ENCODE peak calls at places on chromosome 10, in four cellular contexts. J is CD8-positive, alpha-beta memory T cell; G is dorsolateral prefrontal cortex; W is body of pancreas. N is an unnamed sample.

GRCh38 chr10:86520871-86521619 is 547 bp downstream of the WAPL start:
- DNase-seq in J (peak; percentile 51), G (peak; percentile 28), W (peak; percentile 58), N (no peak)

GRCh38 chr10:61786728-61787127 is 114.8 kb upstream of the ARID5B start:
- DNase-seq in J (no peak), G (no peak), W (no peak), N (no peak)

GRCh38 chr10:109740436-109740835 is 182.9 kb downstream of the XPNPEP1 start:
- DNase-seq in J (no peak), G (no peak), W (no peak), N (no peak)

GRCh38 chr10:36473122-36473521 is 652.3 kb upstream of the ANKRD30A start:
- DNase-seq in J (no peak), G (no peak), W (no peak), N (no peak)

GRCh38 chr10:22391605-22392004 is 46.3 kb downstream of the SPAG6 start:
- DNase-seq in J (no peak), G (no peak), W (no peak), N (no peak)

GRCh38 chr10:15141136-15142067 is 27.1 kb downstream of the NMT2 start:
- DNase-seq in J (no peak), G (no peak), W (no peak), N (no peak)

GRCh38 chr10:46310851-46311250 is 24.1 kb downstream of the ANTXRL start:
- DNase-seq in J (no peak), G (no peak), W (no peak), N (no peak)

GRCh38 chr10:127020260-127020659 is 115.0 kb downstream of the DOCK1 start:
- DNase-seq in J (no peak), G (no peak), W (no peak), N (no peak)

GRCh38 chr10:128624656-128625530 is 498.7 kb upstream of the MKI67 start:
- DNase-seq in J (no peak), G (no peak), W (no peak), N (no peak)

GRCh38 chr10:11285171-11285570 is 267.5 kb downstream of the CELF2 start:
- DNase-seq in J (no peak), G (no peak), W (no peak), N (no peak)

GRCh38 chr10:132983250-132984007 is 41.1 kb upstream of the CFAP46 start:
- DNase-seq in J (no peak), G (no peak), W (no peak), N (no peak)

GRCh38 chr10:60237977-60238376 is 151.7 kb downstream of the ANK3 start:
- DNase-seq in J (no peak), G (no peak), W (no peak), N (no peak)

GRCh38 chr10:99461230-99461629 is 30.8 kb upstream of the GOT1 start:
- DNase-seq in J (no peak), G (no peak), W (no peak), N (no peak)

GRCh38 chr10:112951349-112952281 is 1.6 kb downstream of the TCF7L2 start:
- DNase-seq in J (peak; percentile 45), G (peak; percentile 28), W (peak; percentile 69), N (peak; percentile 5)

GRCh38 chr10:102652170-102652926 is 8.1 kb downstream of the TRIM8 start:
- DNase-seq in J (no peak), G (no peak), W (no peak), N (no peak)

GRCh38 chr10:102785818-102786217 is 42.1 kb downstream of the WBP1L start:
- DNase-seq in J (no peak), G (no peak), W (no peak), N (no peak)

GRCh38 chr10:60270426-60270825 is 119.2 kb downstream of the ANK3 start:
- DNase-seq in J (no peak), G (no peak), W (no peak), N (no peak)

GRCh38 chr10:104327745-104328635 is 10.3 kb downstream of the ITPRIP start:
- DNase-seq in J (peak; percentile 46), G (peak; percentile 23), W (peak; percentile 52), N (no peak)

DNA sequence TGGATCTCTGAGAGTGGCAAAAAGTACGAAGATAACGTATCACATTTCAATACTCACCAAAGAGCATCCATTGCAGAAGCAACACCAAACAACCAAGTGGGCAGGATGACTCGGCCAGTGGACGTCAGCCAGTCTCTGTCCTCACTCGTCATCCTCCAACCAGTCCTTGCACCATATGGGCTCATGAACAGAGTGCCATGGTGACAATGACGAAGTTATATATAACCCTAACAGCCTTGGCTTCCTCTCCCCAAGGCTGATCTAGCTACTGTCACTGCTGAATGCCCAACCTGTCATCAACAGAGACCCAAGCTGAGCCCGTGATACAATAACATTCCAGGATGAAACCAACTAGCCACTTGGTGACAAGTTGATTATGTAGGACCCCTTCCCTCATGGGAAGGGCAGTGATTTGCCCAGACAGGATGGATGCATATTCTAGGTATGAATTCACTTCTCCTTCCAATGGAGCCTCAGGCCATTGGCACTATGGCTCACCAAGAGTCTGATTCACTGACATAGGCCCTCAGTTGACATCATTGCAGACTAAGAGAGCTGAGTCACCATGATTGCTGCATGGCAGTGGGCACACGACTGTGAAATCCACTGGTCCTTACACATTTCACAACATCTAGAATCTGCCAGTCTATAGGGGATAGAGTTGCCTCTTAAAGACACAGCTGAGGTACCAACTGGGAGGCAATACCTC is 26.3 kb upstream of the PPIF start:
- DNase-seq in J (no peak), G (no peak), W (no peak), N (no peak)
- H3K27ac ChIP-seq in J (no peak overlapping the region), G (no peak overlapping the region), W (no peak overlapping the region), N (no peak overlapping the region)

DNA sequence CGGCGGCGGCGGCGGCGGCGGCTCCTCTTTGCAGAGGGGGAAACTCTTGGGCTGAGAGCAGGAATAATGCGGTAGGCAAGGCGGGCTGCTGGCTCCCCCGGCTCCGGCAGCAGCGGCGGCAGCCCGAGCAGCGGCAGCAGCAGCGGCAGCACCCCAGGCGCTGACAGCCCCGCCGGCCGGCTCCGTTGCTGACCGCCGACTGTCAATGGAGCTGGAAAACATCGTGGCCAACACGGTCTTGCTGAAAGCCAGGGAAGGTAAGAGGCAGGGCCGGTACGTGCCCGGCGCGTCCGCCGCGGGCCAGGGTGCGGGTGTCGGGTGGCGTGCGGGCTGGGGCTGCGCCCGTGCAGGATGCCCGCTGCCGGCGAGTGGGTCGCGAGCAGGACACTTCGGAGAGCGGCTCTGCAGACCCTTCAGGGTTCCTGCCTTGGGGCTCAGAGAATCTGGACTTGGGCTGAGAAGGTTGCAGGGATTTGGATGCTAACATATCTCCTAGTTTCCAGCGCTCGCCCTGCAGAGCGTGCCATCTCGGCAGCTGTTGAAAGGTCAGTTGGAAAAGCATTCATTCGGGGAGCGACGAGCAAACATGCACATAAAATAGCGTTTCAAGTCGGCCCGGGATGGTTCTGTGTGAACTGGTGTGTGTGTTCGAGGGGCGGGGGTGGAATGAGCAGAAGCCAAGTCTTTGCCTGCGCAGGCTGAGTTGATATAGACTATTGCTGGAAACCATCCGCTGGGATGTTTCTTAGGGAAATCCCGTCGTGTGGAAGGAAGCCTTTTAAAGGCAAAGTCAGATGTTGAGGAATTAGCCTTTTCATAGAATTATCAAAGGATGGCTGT is 562 bp downstream of the GRK5 start:
- DNase-seq in J (peak; percentile 10), G (peak; percentile 39), W (peak; percentile 40), N (peak; percentile 25)
- H3K27ac ChIP-seq in J (peak overlapping the region; percentile 46), G (peak overlapping the region; percentile 91), W (peak overlapping the region; percentile 96), N (peak overlapping the region; percentile 87)

DNA sequence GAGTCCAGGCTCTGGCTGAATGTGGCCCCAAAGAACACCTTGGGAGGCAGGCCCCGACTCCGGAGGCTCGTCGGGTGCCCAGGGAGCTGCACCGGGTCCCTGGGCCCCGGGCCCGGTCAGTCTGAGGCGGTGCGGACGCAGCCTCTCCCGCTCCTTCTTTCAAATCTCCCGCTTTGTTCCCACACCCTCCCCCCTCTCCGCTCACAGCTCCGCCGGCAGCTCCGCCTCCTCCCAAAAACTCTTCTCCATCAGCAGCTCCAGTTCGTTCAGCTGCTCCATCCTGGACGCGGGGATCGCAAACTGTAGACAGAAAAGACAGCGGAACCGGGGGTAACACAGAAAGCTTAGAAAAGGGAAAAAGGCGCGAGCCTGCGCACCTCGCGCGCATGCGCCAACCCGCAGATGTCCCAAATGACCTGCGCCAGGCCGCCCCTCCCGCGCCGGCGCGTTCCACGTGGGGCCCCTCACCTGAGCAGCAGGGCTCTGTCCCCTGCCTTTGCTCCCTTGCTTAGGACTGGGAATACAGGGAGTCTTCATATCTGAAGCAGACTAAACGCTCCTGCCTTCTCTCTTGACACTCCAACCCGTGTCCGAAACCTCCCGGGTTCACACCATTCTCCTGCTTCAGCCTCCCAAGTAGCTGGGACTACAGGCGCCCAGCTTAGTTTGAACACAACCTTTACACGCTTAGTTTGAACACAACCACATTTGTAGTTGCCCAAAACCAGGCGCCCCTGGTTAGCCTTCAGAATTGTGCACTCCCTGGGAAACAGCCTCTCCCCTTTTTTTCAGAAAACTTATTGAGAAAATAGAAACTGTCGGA is at the start of gene DNA2:
- DNase-seq in J (peak; percentile 49), G (peak; percentile 58), W (peak; percentile 81), N (peak; percentile 59)
- H3K27ac ChIP-seq in J (peak within 1 kb of the TSS; percentile 74), G (no peak within 1 kb of the TSS), W (no peak within 1 kb of the TSS), N (no peak within 1 kb of the TSS)

DNA sequence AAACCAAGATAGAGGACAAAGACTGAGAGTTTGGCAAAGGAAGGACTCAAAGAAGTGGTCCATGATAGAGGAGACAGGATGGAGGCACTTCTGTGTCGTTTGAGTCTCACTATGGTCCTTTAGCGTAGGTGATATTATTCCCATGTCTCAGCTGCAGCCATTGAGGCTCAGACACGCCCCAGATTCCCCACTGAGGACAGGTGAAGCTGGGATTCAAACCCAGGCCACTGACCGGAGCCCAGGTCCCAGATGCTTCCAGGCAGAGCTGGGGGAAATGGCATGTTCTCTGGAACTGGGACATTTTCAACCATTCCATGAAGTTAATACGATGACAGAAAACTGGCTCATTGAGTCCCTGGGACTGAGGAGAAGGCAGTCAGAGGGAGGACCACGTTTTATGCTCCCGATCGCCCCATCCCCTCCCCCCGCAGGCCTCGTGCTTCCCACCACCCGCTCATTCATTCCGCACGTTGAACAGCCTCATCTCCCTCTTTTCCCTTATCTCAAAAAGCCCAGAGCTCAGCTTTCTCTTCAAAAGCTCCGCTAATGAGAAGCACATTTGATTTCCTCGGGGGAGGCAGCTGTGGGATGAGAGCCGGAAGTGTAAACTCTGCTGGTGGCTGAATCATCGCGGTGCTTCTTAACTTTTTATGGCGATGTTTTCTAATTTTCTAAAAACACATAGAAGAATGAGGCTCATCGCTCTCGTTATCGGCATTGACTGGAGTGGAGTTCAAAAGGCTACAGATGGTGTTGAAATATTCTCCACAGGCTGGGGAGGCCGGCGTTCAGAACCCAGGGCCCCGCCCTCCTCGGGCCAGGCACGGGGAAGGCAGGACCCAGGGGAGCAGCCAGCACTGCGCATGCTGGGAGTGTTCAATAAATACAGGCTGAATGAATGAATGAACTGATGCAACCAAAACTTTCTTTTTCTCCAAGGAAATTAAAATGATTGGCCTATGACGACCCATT is 64.0 kb downstream of the OAT start:
- DNase-seq in J (no peak), G (no peak), W (peak; percentile 48), N (peak; percentile 42)
- H3K27ac ChIP-seq in J (no peak overlapping the region), G (no peak overlapping the region), W (no peak overlapping the region), N (no peak overlapping the region)

DNA sequence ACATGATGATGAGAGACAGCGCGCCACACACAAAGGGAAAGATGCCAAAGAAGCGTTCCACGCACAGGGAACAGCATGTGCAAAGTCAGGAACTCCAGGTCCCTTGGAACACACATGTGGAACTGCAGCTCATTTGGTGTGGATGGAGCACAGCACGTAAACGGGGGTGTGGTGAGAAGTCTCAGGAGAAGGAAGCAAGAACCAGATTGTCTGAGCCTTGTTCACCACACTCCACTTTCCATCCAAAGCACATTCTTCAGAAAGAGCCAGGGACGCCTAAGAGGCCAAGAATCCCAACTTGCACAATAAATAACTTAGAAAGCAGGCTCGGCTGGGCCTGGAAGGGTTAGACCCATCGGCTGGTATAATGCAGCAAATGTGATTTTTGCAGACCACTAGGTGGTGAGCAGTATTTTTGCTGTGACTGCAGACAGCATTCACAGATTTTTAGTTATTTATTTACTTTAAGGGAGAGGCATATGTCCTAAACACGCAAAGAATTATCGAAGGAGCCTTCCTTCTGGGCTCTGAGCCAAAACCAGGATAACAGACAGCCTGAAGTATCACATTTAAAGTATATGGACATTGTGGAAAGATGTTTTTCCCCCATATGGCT is 27.9 kb upstream of the ASCC1 start:
- DNase-seq in J (no peak), G (no peak), W (peak; percentile 28), N (no peak)
- H3K27ac ChIP-seq in J (peak overlapping the region; percentile 38), G (peak overlapping the region; percentile 100), W (peak overlapping the region; percentile 72), N (no peak overlapping the region)